ENCODE peak calls at places on chromosomes 2 and 18, in seven cellular contexts. A is EL, P is AG08395, V is GDM1, Z is mucosa of gallbladder, J is non-pigmented ciliary epithelial cell, L is anterior cingulate cortex. T is an unnamed sample.

GRCh38 chr2:45843136-45843535 is 191.7 kb downstream of the PRKCE start:
- DNase-seq in A (no peak), P (no peak), V (peak; percentile 68), Z (no peak), J (no peak), L (no peak), T (no peak)

GRCh38 chr2:62406573-62407043 is 99.4 kb downstream of the TMEM17 start:
- DNase-seq in A (no peak), P (no peak), V (no peak), Z (peak; percentile 29), J (no peak), L (no peak), T (peak; percentile 32)

GRCh38 chr18:46068763-46069162 is 3.3 kb downstream of the PSTPIP2 start:
- DNase-seq in A (no peak), P (no peak), V (no peak), Z (no peak), J (no peak), L (no peak), T (no peak)

GRCh38 chr2:101794141-101794540 is 96.6 kb downstream of the MAP4K4 start:
- DNase-seq in A (no peak), P (no peak), V (no peak), Z (no peak), J (no peak), L (no peak), T (no peak)

GRCh38 chr2:67050621-67051020 is 346.5 kb upstream of the ETAA1 start:
- DNase-seq in A (no peak), P (no peak), V (no peak), Z (no peak), J (no peak), L (no peak), T (no peak)

GRCh38 chr18:63444567-63444966 is 22.3 kb upstream of the VPS4B start:
- DNase-seq in A (peak; percentile 79), P (peak; percentile 80), V (peak; percentile 18), Z (no peak), J (peak; percentile 28), L (no peak), T (no peak)

GRCh38 chr18:28204154-28204553 is 27.2 kb upstream of the CDH2 start:
- DNase-seq in A (peak; percentile 96), P (peak; percentile 56), V (no peak), Z (no peak), J (peak; percentile 87), L (no peak), T (no peak)

GRCh38 chr2:48228345-48228684 is 301.6 kb upstream of the STON1 start:
- DNase-seq in A (no peak), P (no peak), V (no peak), Z (no peak), J (no peak), L (no peak), T (no peak)

GRCh38 chr2:135732561-135732960 is 9.1 kb upstream of the UBXN4 start:
- DNase-seq in A (no peak), P (no peak), V (no peak), Z (no peak), J (no peak), L (no peak), T (no peak)

T was measured in small intestine.